ENCODE peak calls at places on chromosomes 11 and 22, in six cellular contexts. E, J, Y, T, G and B are unnamed samples.

GRCh38 chr22:47318041-47318737 is 555.7 kb downstream of the TBC1D22A start:
- DNase-seq in E (no peak), J (no peak), Y (no peak), T (no peak), G (no peak), B (no peak)

GRCh38 chr11:42410251-42410956 is 901.4 kb upstream of the API5 start:
- DNase-seq in E (no peak), J (no peak), Y (no peak), T (no peak), G (no peak), B (no peak)

GRCh38 chr11:19345519-19345847 is 104.7 kb upstream of the E2F8 start:
- DNase-seq in E (no peak), J (no peak), Y (peak; percentile 28), T (no peak), G (peak; percentile 56), B (no peak)

GRCh38 chr11:116931206-116931953 is 94.0 kb upstream of the APOA1 start:
- DNase-seq in E (no peak), J (no peak), Y (peak; percentile 37), T (no peak), G (no peak), B (no peak)

GRCh38 chr11:84563356-84563755 is 1063.8 kb downstream of the DLG2 start:
- DNase-seq in E (no peak), J (no peak), Y (no peak), T (no peak), G (no peak), B (no peak)

GRCh38 chr11:125481531-125481930 is 14.5 kb downstream of the FEZ1 start:
- DNase-seq in E (no peak), J (no peak), Y (no peak), T (no peak), G (no peak), B (no peak)

GRCh38 chr11:86176165-86176884 is 68.2 kb upstream of the EED start:
- DNase-seq in E (no peak), J (no peak), Y (no peak), T (no peak), G (no peak), B (no peak)

GRCh38 chr11:120283124-120283523 is 42.0 kb upstream of the TLCD5 start:
- DNase-seq in E (no peak), J (no peak), Y (no peak), T (no peak), G (no peak), B (no peak)

GRCh38 chr11:14713518-14714244 is 70.1 kb downstream of the PDE3B start:
- DNase-seq in E (no peak), J (no peak), Y (no peak), T (no peak), G (no peak), B (no peak)

GRCh38 chr11:68338041-68338800 is 25.8 kb downstream of the LRP5 start:
- DNase-seq in E (no peak), J (no peak), Y (peak; percentile 67), T (peak; percentile 41), G (no peak), B (no peak)

GRCh38 chr11:94785509-94785908 is 17.4 kb downstream of the AMOTL1 start:
- DNase-seq in E (no peak), J (no peak), Y (no peak), T (no peak), G (no peak), B (no peak)

GRCh38 chr22:24106385-24107381 is 74.6 kb upstream of the SUSD2 start:
- DNase-seq in E (peak; percentile 28), J (no peak), Y (peak; percentile 28), T (peak; percentile 31), G (peak; percentile 30), B (no peak)

GRCh38 chr11:70027451-70027850 is 50.7 kb upstream of the ANO1 start:
- DNase-seq in E (no peak), J (no peak), Y (no peak), T (no peak), G (no peak), B (no peak)

GRCh38 chr22:35212996-35213395 is 44.3 kb upstream of the HMGXB4 start:
- DNase-seq in E (no peak), J (no peak), Y (no peak), T (no peak), G (no peak), B (no peak)

GRCh38 chr22:23035557-23036277 is 34.6 kb upstream of the GNAZ start:
- DNase-seq in E (no peak), J (no peak), Y (no peak), T (no peak), G (no peak), B (no peak)

GRCh38 chr11:131796541-131796940 is 426.1 kb downstream of the NTM start:
- DNase-seq in E (no peak), J (no peak), Y (no peak), T (no peak), G (no peak), B (no peak)

GRCh38 chr11:106101797-106102196 is 24.3 kb downstream of the AASDHPPT start:
- DNase-seq in E (no peak), J (no peak), Y (no peak), T (no peak), G (no peak), B (no peak)

GRCh38 chr22:17872491-17872890 is 98.2 kb upstream of the BID start:
- DNase-seq in E (no peak), J (no peak), Y (no peak), T (no peak), G (no peak), B (no peak)

GRCh38 chr11:125404811-125405481 is 91.1 kb downstream of the FEZ1 start:
- DNase-seq in E (peak; percentile 63), J (peak; percentile 74), Y (peak; percentile 74), T (peak; percentile 81), G (peak; percentile 79), B (peak; percentile 51)

GRCh38 chr11:96658436-96658835 is 268.6 kb downstream of the JRKL start:
- DNase-seq in E (no peak), J (no peak), Y (no peak), T (no peak), G (no peak), B (no peak)

GRCh38 chr11:119509277-119509841 is 86.4 kb upstream of the THY1 start:
- DNase-seq in E (no peak), J (no peak), Y (no peak), T (no peak), G (no peak), B (no peak)

GRCh38 chr22:17566776-17567175 is 3.5 kb downstream of the SLC25A18 start:
- DNase-seq in E (no peak), J (no peak), Y (no peak), T (no peak), G (no peak), B (no peak)

GRCh38 chr11:107592813-107593212 is 1.9 kb downstream of the ELMOD1 start:
- DNase-seq in E (no peak), J (no peak), Y (no peak), T (no peak), G (no peak), B (no peak)

GRCh38 chr11:107591098-107591445 is at the start of gene ELMOD1:
- DNase-seq in E (peak; percentile 19), J (no peak), Y (peak; percentile 68), T (peak; percentile 39), G (peak; percentile 42), B (peak; percentile 40)

GRCh38 chr11:107590460-107591097 is 368 bp upstream of the ELMOD1 start:
- DNase-seq in E (no peak), J (no peak), Y (no peak), T (no peak), G (no peak), B (no peak)

GRCh38 chr11:107592256-107592655 is 1.3 kb downstream of the ELMOD1 start:
- DNase-seq in E (no peak), J (no peak), Y (no peak), T (no peak), G (no peak), B (no peak)

GRCh38 chr11:107591446-107592236 is 694 bp downstream of the ELMOD1 start:
- DNase-seq in E (no peak), J (no peak), Y (no peak), T (no peak), G (peak; percentile 30), B (no peak)
- TF ChIP-seq POLR2A in E (no peak), J (no peak), Y (no peak), T (no peak), G (no peak), B (no peak)

GRCh38 chr22:46078241-46079092 is 71.9 kb upstream of the PPARA start:
- DNase-seq in E (peak; percentile 32), J (no peak), Y (peak; percentile 89), T (peak; percentile 81), G (no peak), B (no peak)
- TF ChIP-seq POLR2A in E (no peak), J (peak; percentile 22), Y (peak; percentile 27), T (peak; percentile 38), G (no peak), B (no peak)

DNA sequence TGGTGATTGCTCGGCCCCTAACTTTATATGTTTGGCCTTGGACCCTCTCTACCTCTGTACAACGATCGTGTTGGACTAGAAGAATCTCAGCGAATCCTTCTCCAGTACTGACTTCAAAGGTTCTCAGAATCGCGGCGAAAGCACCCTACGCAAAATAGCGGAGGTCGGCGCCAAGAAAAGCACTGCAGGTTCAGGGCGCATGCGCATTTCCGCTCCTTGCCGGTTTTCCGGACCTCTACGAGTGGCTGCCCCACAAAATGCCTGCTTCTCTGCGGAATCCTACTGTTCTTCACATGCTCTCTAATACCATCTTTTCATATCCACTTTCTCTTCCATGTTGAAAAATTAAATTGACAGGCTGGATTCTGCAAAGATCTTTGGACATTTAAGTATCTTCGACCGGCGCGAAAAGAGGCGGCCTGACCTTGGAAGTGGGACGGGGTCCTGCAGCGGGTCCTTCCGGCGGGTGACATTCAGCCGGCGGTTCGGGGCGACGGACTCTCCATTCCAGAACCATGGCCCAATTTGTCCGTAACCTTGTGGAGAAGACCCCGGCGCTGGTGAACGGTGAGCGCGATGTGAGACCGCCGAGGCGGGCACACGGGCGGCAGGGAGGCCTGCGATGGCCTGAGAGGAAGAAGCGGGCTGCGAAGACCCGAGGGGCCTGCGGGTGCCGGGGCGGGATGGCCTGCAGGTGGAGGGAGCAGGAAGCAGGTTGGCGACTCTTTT is at the start of gene ATP5MG:
- DNase-seq in E (peak; percentile 93), J (peak; percentile 80), Y (peak; percentile 95), T (peak; percentile 87), G (peak; percentile 64), B (peak; percentile 26)
- TF ChIP-seq POLR2A in E (peak; percentile 71), J (peak; percentile 15), Y (peak; percentile 68), T (no peak), G (peak; percentile 78), B (peak; percentile 42)

GRCh38 chr11:64007160-64007628 is 21.0 kb downstream of the OTUB1 start:
- DNase-seq in E (no peak), J (no peak), Y (peak; percentile 52), T (peak; percentile 36), G (no peak), B (no peak)
- TF ChIP-seq POLR2A in E (no peak), J (no peak), Y (no peak), T (no peak), G (no peak), B (no peak)